ENCODE peak calls at places on chromosomes 1 and 21, in eight cellular contexts. J is psoas muscle; V is naive thymus-derived CD8-positive, alpha-beta T cell; A is NB4; T is lung microvascular endothelial cell; F is body of pancreas; S is mesenteric fat pad; R is CD8-positive, alpha-beta T cell. Q is an unnamed sample.

GRCh38 chr1:64209221-64209620 is 5.8 kb downstream of the UBE2U start:
- DNase-seq in J (no peak), V (no peak), A (no peak), T (no peak), F (no peak), S (no peak), R (no peak), Q (no peak)

GRCh38 chr1:148367596-148367995 is 115.5 kb downstream of the PPIAL4G start:
- DNase-seq in J (no peak), V (no peak), A (no peak), T (no peak), F (no peak), S (no peak), R (no peak), Q (no peak)

GRCh38 chr1:155009221-155009711 is 6.7 kb downstream of the ZBTB7B start:
- DNase-seq in J (peak), V (no peak), A (no peak), T (no peak), F (no peak), S (no peak), R (no peak), Q (no peak)

GRCh38 chr1:221449801-221450470 is 292.0 kb downstream of the DUSP10 start:
- DNase-seq in J (no peak), V (no peak), A (no peak), T (no peak), F (no peak), S (no peak), R (no peak), Q (no peak)

GRCh38 chr1:222616535-222616934 is 1.4 kb upstream of the MIA3 start:
- DNase-seq in J (no peak), V (no peak), A (no peak), T (no peak), F (peak), S (no peak), R (no peak), Q (no peak)

GRCh38 chr1:25194576-25195020 is 37.7 kb downstream of the SYF2 start:
- DNase-seq in J (no peak), V (no peak), A (no peak), T (no peak), F (no peak), S (no peak), R (no peak), Q (no peak)

GRCh38 chr1:173175514-173176146 is 31.5 kb downstream of the TNFSF4 start:
- DNase-seq in J (no peak), V (no peak), A (no peak), T (no peak), F (no peak), S (no peak), R (no peak), Q (no peak)

GRCh38 chr1:116254776-116255175 is 118.3 kb upstream of the ATP1A1 start:
- DNase-seq in J (no peak), V (no peak), A (no peak), T (no peak), F (no peak), S (no peak), R (no peak), Q (no peak)

GRCh38 chr21:25708467-25709065 is 26.1 kb downstream of the ATP5PF start:
- DNase-seq in J (no peak), V (peak), A (peak), T (peak), F (peak), S (no peak), R (peak), Q (peak)

GRCh38 chr1:62117416-62117815 is 77.2 kb upstream of the L1TD1 start:
- DNase-seq in J (no peak), V (no peak), A (no peak), T (no peak), F (no peak), S (no peak), R (no peak), Q (no peak)

GRCh38 chr1:58032621-58033073 is 513.9 kb downstream of the OMA1 start:
- DNase-seq in J (no peak), V (no peak), A (no peak), T (no peak), F (no peak), S (no peak), R (no peak), Q (no peak)

GRCh38 chr1:83796409-83796808 is 202.5 kb downstream of the TTLL7 start:
- DNase-seq in J (no peak), V (no peak), A (no peak), T (no peak), F (no peak), S (no peak), R (no peak), Q (no peak)

GRCh38 chr1:56437959-56438358 is 141.4 kb downstream of the PLPP3 start:
- DNase-seq in J (no peak), V (no peak), A (no peak), T (peak), F (no peak), S (no peak), R (no peak), Q (no peak)

GRCh38 chr1:229015791-229016190 is 255.1 kb upstream of the RAB4A start:
- DNase-seq in J (peak), V (no peak), A (no peak), T (no peak), F (no peak), S (no peak), R (no peak), Q (no peak)

GRCh38 chr1:228236744-228237143 is 28.9 kb downstream of the OBSCN start:
- DNase-seq in J (peak), V (no peak), A (peak), T (peak), F (peak), S (no peak), R (no peak), Q (no peak)

GRCh38 chr1:178360421-178360820 is 136.3 kb downstream of the CLEC20A start:
- DNase-seq in J (no peak), V (no peak), A (no peak), T (no peak), F (no peak), S (no peak), R (no peak), Q (no peak)

GRCh38 chr1:203764105-203765028 is 616 bp upstream of the LAX1 start:
- DNase-seq in J (no peak), V (no peak), A (no peak), T (no peak), F (no peak), S (no peak), R (no peak), Q (no peak)

GRCh38 chr1:29120955-29121485 is 2.7 kb downstream of the TMEM200B start:
- DNase-seq in J (peak), V (peak), A (peak), T (peak), F (peak), S (peak), R (peak), Q (no peak)

GRCh38 chr1:85188530-85188929 is 12.3 kb downstream of the SYDE2 start:
- DNase-seq in J (no peak), V (no peak), A (no peak), T (no peak), F (peak), S (no peak), R (no peak), Q (no peak)

GRCh38 chr1:228318823-228319241 is 87.8 kb downstream of the TRIM11 start:
- DNase-seq in J (peak), V (no peak), A (no peak), T (no peak), F (no peak), S (peak), R (no peak), Q (no peak)

GRCh38 chr1:184242507-184242943 is 144.3 kb upstream of the C1orf21 start:
- DNase-seq in J (no peak), V (no peak), A (no peak), T (no peak), F (peak), S (no peak), R (no peak), Q (no peak)

GRCh38 chr1:194813109-194813508 is 1626.7 kb upstream of the B3GALT2 start:
- DNase-seq in J (no peak), V (no peak), A (no peak), T (no peak), F (no peak), S (no peak), R (no peak), Q (no peak)

GRCh38 chr1:174159253-174160108 is at the start of gene RABGAP1L:
- DNase-seq in J (peak), V (peak), A (peak), T (peak), F (peak), S (peak), R (peak), Q (peak)

GRCh38 chr1:167052389-167052788 is 37.8 kb downstream of the GPA33 start:
- DNase-seq in J (no peak), V (no peak), A (no peak), T (peak), F (no peak), S (no peak), R (no peak), Q (no peak)

GRCh38 chr1:194342484-194343262 is 1156.3 kb upstream of the B3GALT2 start:
- DNase-seq in J (no peak), V (no peak), A (peak), T (no peak), F (no peak), S (no peak), R (no peak), Q (no peak)

GRCh38 chr1:44144962-44145756 is 3.7 kb upstream of the KLF18 start:
- DNase-seq in J (no peak), V (no peak), A (no peak), T (no peak), F (no peak), S (no peak), R (no peak), Q (no peak)

GRCh38 chr21:33434770-33435360 is 31.7 kb downstream of the IFNGR2 start:
- DNase-seq in J (no peak), V (no peak), A (peak), T (peak), F (peak), S (peak), R (no peak), Q (no peak)

GRCh38 chr21:46613391-46613790 is 8.5 kb upstream of the S100B start:
- DNase-seq in J (no peak), V (no peak), A (no peak), T (no peak), F (no peak), S (no peak), R (no peak), Q (no peak)

GRCh38 chr1:232568331-232568852 is 61.5 kb downstream of the SIPA1L2 start:
- DNase-seq in J (no peak), V (no peak), A (no peak), T (no peak), F (no peak), S (no peak), R (no peak), Q (no peak)

GRCh38 chr1:22224631-22225030 is 81.7 kb upstream of the WNT4 start:
- DNase-seq in J (no peak), V (no peak), A (no peak), T (no peak), F (no peak), S (no peak), R (no peak), Q (no peak)

GRCh38 chr1:230280906-230281413 is 145.2 kb downstream of the PGBD5 start:
- DNase-seq in J (peak), V (no peak), A (no peak), T (no peak), F (peak), S (peak), R (no peak), Q (no peak)

GRCh38 chr1:61170328-61171238 is 88.2 kb downstream of the NFIA start:
- DNase-seq in J (no peak), V (no peak), A (no peak), T (peak), F (no peak), S (no peak), R (no peak), Q (no peak)

GRCh38 chr1:220824031-220824989 is 37.6 kb downstream of the MTARC1 start:
- DNase-seq in J (no peak), V (no peak), A (no peak), T (no peak), F (no peak), S (no peak), R (no peak), Q (no peak)

GRCh38 chr21:30268608-30269197 is 14.0 kb downstream of the KRTAP24-1 start:
- DNase-seq in J (no peak), V (no peak), A (peak), T (no peak), F (no peak), S (no peak), R (no peak), Q (no peak)

GRCh38 chr1:198220428-198220827 is 63.6 kb downstream of the NEK7 start:
- DNase-seq in J (no peak), V (no peak), A (no peak), T (peak), F (peak), S (no peak), R (no peak), Q (peak)

GRCh38 chr1:221923921-221924598 is 182.2 kb upstream of the DUSP10 start:
- DNase-seq in J (no peak), V (no peak), A (no peak), T (no peak), F (no peak), S (no peak), R (no peak), Q (no peak)

GRCh38 chr1:100883963-100884362 is 10.7 kb downstream of the EXTL2 start:
- DNase-seq in J (no peak), V (no peak), A (peak), T (peak), F (no peak), S (no peak), R (no peak), Q (no peak)

GRCh38 chr1:232319106-232319505 is 310.8 kb downstream of the SIPA1L2 start:
- DNase-seq in J (peak), V (no peak), A (no peak), T (no peak), F (no peak), S (no peak), R (no peak), Q (no peak)

GRCh38 chr1:58346076-58346435 is 200.5 kb downstream of the OMA1 start:
- DNase-seq in J (no peak), V (no peak), A (no peak), T (peak), F (no peak), S (no peak), R (no peak), Q (no peak)